ENCODE peak calls at places on chromosomes 12 and 14, in ten cellular contexts. One of them, this sample, is unnamed.

GRCh38 chr14:98725676-98726075 is 546.3 kb downstream of the BCL11B start:
- DNase-seq in GM12878: no peak
- DNase-seq in H1: no peak
- DNase-seq in K562: no peak
- DNase-seq in GM23338: no peak
- DNase-seq in neural progenitor cell: no peak
- DNase-seq in OCI-LY7: no peak
- DNase-seq in A549: no peak
- DNase-seq in endothelial cell of umbilical vein: no peak
- DNase-seq in fibroblast of lung: no peak
- DNase-seq in this sample: no peak

GRCh38 chr14:38948171-38948570 is 154.9 kb downstream of the SEC23A start:
- DNase-seq in K562: no peak
- DNase-seq in A549: no peak
- DNase-seq in OCI-LY7: no peak
- DNase-seq in GM12878: no peak
- DNase-seq in neural progenitor cell: no peak
- DNase-seq in fibroblast of lung: peak; percentile 94
- DNase-seq in endothelial cell of umbilical vein: no peak
- DNase-seq in H1: no peak
- DNase-seq in GM23338: no peak
- DNase-seq in this sample: peak; percentile 85

GRCh38 chr14:50085570-50086315 is 30.6 kb downstream of the VCPKMT start:
- DNase-seq in endothelial cell of umbilical vein: no peak
- DNase-seq in fibroblast of lung: peak; percentile 78
- DNase-seq in H1: no peak
- DNase-seq in neural progenitor cell: no peak
- DNase-seq in A549: no peak
- DNase-seq in GM12878: peak; percentile 95
- DNase-seq in K562: no peak
- DNase-seq in GM23338: no peak
- DNase-seq in OCI-LY7: peak; percentile 79
- DNase-seq in this sample: peak; percentile 78

GRCh38 chr14:104436047-104436531 is 143.5 kb upstream of the C14orf180 start:
- DNase-seq in endothelial cell of umbilical vein: peak; percentile 96
- DNase-seq in GM23338: peak; percentile 31
- DNase-seq in H1: no peak
- DNase-seq in A549: no peak
- DNase-seq in OCI-LY7: no peak
- DNase-seq in GM12878: no peak
- DNase-seq in fibroblast of lung: peak; percentile 17
- DNase-seq in K562: peak; percentile 19
- DNase-seq in neural progenitor cell: no peak
- DNase-seq in this sample: no peak

GRCh38 chr14:96146131-96146771 is 58.4 kb upstream of the BDKRB2 start:
- DNase-seq in H1: no peak
- DNase-seq in OCI-LY7: no peak
- DNase-seq in K562: no peak
- DNase-seq in GM12878: no peak
- DNase-seq in fibroblast of lung: peak; percentile 93
- DNase-seq in endothelial cell of umbilical vein: peak; percentile 80
- DNase-seq in A549: peak; percentile 64
- DNase-seq in GM23338: no peak
- DNase-seq in neural progenitor cell: no peak
- DNase-seq in this sample: peak; percentile 29

GRCh38 chr12:1282670-1283361 is 291.8 kb downstream of the ERC1 start:
- DNase-seq in H1: no peak
- DNase-seq in GM23338: peak; percentile 14
- DNase-seq in A549: no peak
- DNase-seq in neural progenitor cell: no peak
- DNase-seq in endothelial cell of umbilical vein: no peak
- DNase-seq in GM12878: no peak
- DNase-seq in K562: no peak
- DNase-seq in fibroblast of lung: no peak
- DNase-seq in OCI-LY7: no peak
- DNase-seq in this sample: no peak

GRCh38 chr12:6438345-6438744 is 6.4 kb upstream of the CD27 start:
- DNase-seq in A549: no peak
- DNase-seq in GM12878: no peak
- DNase-seq in GM23338: no peak
- DNase-seq in OCI-LY7: no peak
- DNase-seq in K562: no peak
- DNase-seq in H1: no peak
- DNase-seq in endothelial cell of umbilical vein: no peak
- DNase-seq in neural progenitor cell: no peak
- DNase-seq in fibroblast of lung: no peak
- DNase-seq in this sample: no peak

GRCh38 chr12:72057330-72057911 is 118.8 kb downstream of the TPH2 start:
- DNase-seq in neural progenitor cell: no peak
- DNase-seq in endothelial cell of umbilical vein: no peak
- DNase-seq in GM12878: no peak
- DNase-seq in GM23338: no peak
- DNase-seq in fibroblast of lung: peak; percentile 60
- DNase-seq in H1: no peak
- DNase-seq in A549: no peak
- DNase-seq in OCI-LY7: no peak
- DNase-seq in K562: no peak
- DNase-seq in this sample: peak; percentile 78

GRCh38 chr14:25868521-25869314 is 729.1 kb downstream of the NOVA1 start:
- DNase-seq in OCI-LY7: no peak
- DNase-seq in neural progenitor cell: no peak
- DNase-seq in GM23338: peak; percentile 32
- DNase-seq in GM12878: no peak
- DNase-seq in endothelial cell of umbilical vein: no peak
- DNase-seq in A549: no peak
- DNase-seq in K562: no peak
- DNase-seq in fibroblast of lung: no peak
- DNase-seq in H1: no peak
- DNase-seq in this sample: no peak

GRCh38 chr12:12719496-12719895 is 2.3 kb downstream of the CDKN1B start:
- DNase-seq in GM12878: peak; percentile 57
- DNase-seq in OCI-LY7: peak; percentile 53
- DNase-seq in endothelial cell of umbilical vein: peak; percentile 68
- DNase-seq in neural progenitor cell: no peak
- DNase-seq in fibroblast of lung: peak; percentile 40
- DNase-seq in K562: no peak
- DNase-seq in A549: peak; percentile 29
- DNase-seq in H1: no peak
- DNase-seq in GM23338: no peak
- DNase-seq in this sample: peak; percentile 44

GRCh38 chr12:47160296-47161244 is 80.8 kb upstream of the AMIGO2 start:
- DNase-seq in H1: no peak
- DNase-seq in endothelial cell of umbilical vein: no peak
- DNase-seq in A549: no peak
- DNase-seq in K562: no peak
- DNase-seq in fibroblast of lung: peak; percentile 33
- DNase-seq in neural progenitor cell: no peak
- DNase-seq in OCI-LY7: no peak
- DNase-seq in GM12878: no peak
- DNase-seq in GM23338: no peak
- DNase-seq in this sample: no peak

GRCh38 chr14:59829469-59829868 is 41.1 kb downstream of the RTN1 start:
- DNase-seq in A549: no peak
- DNase-seq in H1: no peak
- DNase-seq in OCI-LY7: no peak
- DNase-seq in endothelial cell of umbilical vein: no peak
- DNase-seq in fibroblast of lung: no peak
- DNase-seq in GM23338: no peak
- DNase-seq in K562: no peak
- DNase-seq in GM12878: no peak
- DNase-seq in neural progenitor cell: no peak
- DNase-seq in this sample: no peak

GRCh38 chr12:89671469-89671868 is 37.2 kb downstream of the ATP2B1 start:
- DNase-seq in fibroblast of lung: peak; percentile 91
- DNase-seq in K562: no peak
- DNase-seq in GM23338: peak; percentile 62
- DNase-seq in neural progenitor cell: peak; percentile 20
- DNase-seq in endothelial cell of umbilical vein: no peak
- DNase-seq in GM12878: no peak
- DNase-seq in A549: no peak
- DNase-seq in H1: no peak
- DNase-seq in OCI-LY7: no peak
- DNase-seq in this sample: peak; percentile 62

GRCh38 chr12:104877107-104877705 is 80.9 kb downstream of the SLC41A2 start:
- DNase-seq in OCI-LY7: peak; percentile 44
- DNase-seq in A549: peak; percentile 50
- DNase-seq in GM12878: no peak
- DNase-seq in K562: no peak
- DNase-seq in fibroblast of lung: peak; percentile 46
- DNase-seq in H1: no peak
- DNase-seq in neural progenitor cell: peak; percentile 20
- DNase-seq in endothelial cell of umbilical vein: peak; percentile 63
- DNase-seq in GM23338: peak; percentile 16
- DNase-seq in this sample: peak; percentile 19

GRCh38 chr14:84162658-84163057 is 1367.3 kb upstream of the FLRT2 start:
- DNase-seq in GM23338: no peak
- DNase-seq in endothelial cell of umbilical vein: peak; percentile 3
- DNase-seq in neural progenitor cell: no peak
- DNase-seq in A549: no peak
- DNase-seq in GM12878: no peak
- DNase-seq in OCI-LY7: no peak
- DNase-seq in fibroblast of lung: no peak
- DNase-seq in H1: no peak
- DNase-seq in K562: no peak
- DNase-seq in this sample: no peak

GRCh38 chr14:75418779-75419768 is 8.7 kb upstream of the JDP2 start:
- DNase-seq in OCI-LY7: peak; percentile 74
- DNase-seq in endothelial cell of umbilical vein: no peak
- DNase-seq in GM23338: peak; percentile 97
- DNase-seq in A549: peak; percentile 46
- DNase-seq in neural progenitor cell: peak; percentile 78
- DNase-seq in fibroblast of lung: no peak
- DNase-seq in H1: peak; percentile 79
- DNase-seq in K562: peak; percentile 63
- DNase-seq in GM12878: peak; percentile 57
- DNase-seq in this sample: no peak

GRCh38 chr14:21264025-21264801 is 5.0 kb downstream of the HNRNPC start:
- DNase-seq in K562: no peak
- DNase-seq in H1: no peak
- DNase-seq in fibroblast of lung: peak; percentile 91
- DNase-seq in A549: no peak
- DNase-seq in GM23338: no peak
- DNase-seq in endothelial cell of umbilical vein: peak; percentile 51
- DNase-seq in OCI-LY7: no peak
- DNase-seq in neural progenitor cell: no peak
- DNase-seq in GM12878: peak; percentile 56
- DNase-seq in this sample: peak; percentile 80

GRCh38 chr12:4117386-4118016 is 156.1 kb upstream of the CCND2 start:
- DNase-seq in H1: no peak
- DNase-seq in A549: no peak
- DNase-seq in endothelial cell of umbilical vein: no peak
- DNase-seq in GM12878: no peak
- DNase-seq in K562: no peak
- DNase-seq in OCI-LY7: no peak
- DNase-seq in fibroblast of lung: no peak
- DNase-seq in neural progenitor cell: no peak
- DNase-seq in GM23338: no peak
- DNase-seq in this sample: no peak
- TF ChIP-seq CTCF in H1: no peak
- TF ChIP-seq CTCF in A549: no peak
- TF ChIP-seq CTCF in endothelial cell of umbilical vein: no peak
- TF ChIP-seq CTCF in GM12878: peak; percentile 21
- TF ChIP-seq CTCF in K562: no peak
- TF ChIP-seq CTCF in OCI-LY7: no peak
- TF ChIP-seq CTCF in fibroblast of lung: no peak
- TF ChIP-seq CTCF in neural progenitor cell: no peak
- TF ChIP-seq CTCF in GM23338: no peak
- TF ChIP-seq CTCF in this sample: no peak

GRCh38 chr12:125185740-125186470 is 120.7 kb downstream of the AACS start:
- DNase-seq in GM12878: no peak
- DNase-seq in OCI-LY7: peak; percentile 88
- DNase-seq in H1: no peak
- DNase-seq in endothelial cell of umbilical vein: peak; percentile 53
- DNase-seq in A549: peak; percentile 74
- DNase-seq in fibroblast of lung: peak; percentile 76
- DNase-seq in neural progenitor cell: peak; percentile 97
- DNase-seq in K562: peak; percentile 93
- DNase-seq in GM23338: peak; percentile 90
- DNase-seq in this sample: peak; percentile 69
- H3K4me3 ChIP-seq in GM12878: no peak within 1 kb of the TSS
- H3K4me3 ChIP-seq in OCI-LY7: peak within 1 kb of the TSS; percentile 70
- H3K4me3 ChIP-seq in H1: peak within 1 kb of the TSS; percentile 91
- H3K4me3 ChIP-seq in endothelial cell of umbilical vein: peak within 1 kb of the TSS; percentile 19
- H3K4me3 ChIP-seq in A549: peak within 1 kb of the TSS; percentile 47
- H3K4me3 ChIP-seq in fibroblast of lung: peak within 1 kb of the TSS; percentile 37
- H3K4me3 ChIP-seq in neural progenitor cell: peak within 1 kb of the TSS; percentile 94
- H3K4me3 ChIP-seq in K562: peak within 1 kb of the TSS; percentile 14
- H3K4me3 ChIP-seq in GM23338: peak within 1 kb of the TSS; percentile 82
- H3K4me3 ChIP-seq in this sample: no peak within 1 kb of the TSS

GRCh38 chr14:34051966-34052657 is 101.2 kb upstream of the EGLN3 start:
- DNase-seq in neural progenitor cell: no peak
- DNase-seq in H1: no peak
- DNase-seq in A549: peak; percentile 89
- DNase-seq in endothelial cell of umbilical vein: no peak
- DNase-seq in K562: no peak
- DNase-seq in fibroblast of lung: peak; percentile 92
- DNase-seq in GM23338: no peak
- DNase-seq in GM12878: peak; percentile 76
- DNase-seq in OCI-LY7: no peak
- DNase-seq in this sample: peak; percentile 95
- H3K4me2 ChIP-seq in neural progenitor cell: no peak overlapping the region
- H3K4me2 ChIP-seq in H1: no peak overlapping the region
- H3K4me2 ChIP-seq in A549: peak overlapping the region; percentile 61
- H3K4me2 ChIP-seq in endothelial cell of umbilical vein: no peak overlapping the region
- H3K4me2 ChIP-seq in K562: peak overlapping the region; percentile 18
- H3K4me2 ChIP-seq in fibroblast of lung: no peak overlapping the region
- H3K4me2 ChIP-seq in GM23338: no peak overlapping the region
- H3K4me2 ChIP-seq in GM12878: peak overlapping the region; percentile 48
- H3K4me2 ChIP-seq in OCI-LY7: no peak overlapping the region
- H3K4me2 ChIP-seq in this sample: peak overlapping the region; percentile 51

GRCh38 chr12:68667896-68668295 is 18.9 kb upstream of the NUP107 start:
- DNase-seq in OCI-LY7: peak; percentile 50
- DNase-seq in fibroblast of lung: no peak
- DNase-seq in A549: no peak
- DNase-seq in K562: no peak
- DNase-seq in H1: no peak
- DNase-seq in GM23338: peak; percentile 39
- DNase-seq in neural progenitor cell: peak; percentile 5
- DNase-seq in GM12878: no peak
- DNase-seq in endothelial cell of umbilical vein: peak; percentile 11
- DNase-seq in this sample: no peak

GRCh38 chr12:68667286-68667685 is 19.5 kb upstream of the NUP107 start:
- DNase-seq in OCI-LY7: no peak
- DNase-seq in fibroblast of lung: no peak
- DNase-seq in A549: no peak
- DNase-seq in neural progenitor cell: no peak
- DNase-seq in H1: no peak
- DNase-seq in GM12878: no peak
- DNase-seq in K562: no peak
- DNase-seq in GM23338: no peak
- DNase-seq in endothelial cell of umbilical vein: no peak
- DNase-seq in this sample: no peak

DNA sequence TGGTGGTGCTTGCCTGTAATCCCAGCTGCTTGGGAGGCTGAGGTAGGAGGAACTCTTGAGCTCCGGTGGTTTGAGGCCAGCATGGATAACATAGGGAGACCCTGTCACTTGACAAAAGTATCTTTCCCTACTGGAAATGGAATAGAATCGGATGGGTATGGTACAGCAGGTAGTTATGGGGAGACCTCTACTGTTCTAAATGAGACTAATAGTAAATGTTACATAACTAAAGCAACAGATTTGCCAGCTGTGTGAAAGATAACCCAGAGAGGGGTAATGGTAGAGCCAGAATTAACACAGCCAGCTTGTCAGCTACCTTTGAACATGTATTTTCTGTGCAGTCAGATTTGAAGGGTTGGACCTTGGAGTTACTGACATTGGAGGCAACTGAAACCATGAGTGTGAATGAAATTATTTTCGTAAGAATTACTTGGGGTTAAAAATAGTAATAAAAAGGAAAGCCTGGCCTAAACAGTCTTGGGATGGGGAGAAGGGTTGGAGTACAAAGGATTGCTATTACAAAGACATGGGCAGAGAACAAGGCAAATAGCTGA is 21.7 kb upstream of the NUP107 start:
- DNase-seq in GM23338: no peak
- DNase-seq in fibroblast of lung: no peak
- DNase-seq in GM12878: no peak
- DNase-seq in OCI-LY7: no peak
- DNase-seq in endothelial cell of umbilical vein: no peak
- DNase-seq in A549: peak; percentile 5
- DNase-seq in H1: no peak
- DNase-seq in neural progenitor cell: no peak
- DNase-seq in K562: no peak
- DNase-seq in this sample: no peak
- TF ChIP-seq CTCF in GM23338: no peak
- TF ChIP-seq CTCF in fibroblast of lung: no peak
- TF ChIP-seq CTCF in GM12878: peak; percentile 27
- TF ChIP-seq CTCF in OCI-LY7: peak; percentile 40
- TF ChIP-seq CTCF in endothelial cell of umbilical vein: no peak
- TF ChIP-seq CTCF in A549: no peak
- TF ChIP-seq CTCF in H1: no peak
- TF ChIP-seq CTCF in neural progenitor cell: no peak
- TF ChIP-seq CTCF in K562: no peak
- TF ChIP-seq CTCF in this sample: no peak

This sample was measured in mammary epithelial cell.